ENCODE peak calls at places on chromosomes 2 and 18, in eight cellular contexts. A, M, G, Y, K, R, T and P are unnamed samples.

GRCh38 chr2:4980989-4981388 is 711.2 kb upstream of the SOX11 start:
- DNase-seq in A (no peak), M (no peak), G (no peak), Y (no peak), K (no peak), R (no peak), T (no peak), P (no peak)

GRCh38 chr2:10265328-10266132 is 37.2 kb upstream of the HPCAL1 start:
- DNase-seq in A (no peak), M (no peak), G (no peak), Y (no peak), K (no peak), R (no peak), T (no peak), P (no peak)

GRCh38 chr2:181304011-181304844 is 153.0 kb upstream of the ITGA4 start:
- DNase-seq in A (no peak), M (no peak), G (no peak), Y (peak), K (no peak), R (no peak), T (no peak), P (peak)

GRCh38 chr2:41832218-41832617 is 215.6 kb upstream of the PKDCC start:
- DNase-seq in A (no peak), M (no peak), G (no peak), Y (no peak), K (no peak), R (no peak), T (no peak), P (no peak)

GRCh38 chr18:45061359-45061758 is 380.7 kb downstream of the SETBP1 start:
- DNase-seq in A (no peak), M (no peak), G (no peak), Y (no peak), K (no peak), R (no peak), T (no peak), P (no peak)

GRCh38 chr2:217057773-217058172 is 197.9 kb upstream of the TNP1 start:
- DNase-seq in A (no peak), M (no peak), G (no peak), Y (no peak), K (no peak), R (no peak), T (no peak), P (no peak)

GRCh38 chr2:130352229-130352628 is 3.6 kb upstream of the PTPN18 start:
- DNase-seq in A (no peak), M (no peak), G (no peak), Y (no peak), K (no peak), R (no peak), T (no peak), P (peak)

GRCh38 chr18:48829443-48830149 is 121.2 kb downstream of the SMAD7 start:
- DNase-seq in A (peak), M (no peak), G (peak), Y (no peak), K (no peak), R (no peak), T (no peak), P (no peak)

GRCh38 chr2:184906160-184906559 is 307.8 kb downstream of the ZNF804A start:
- DNase-seq in A (no peak), M (no peak), G (no peak), Y (no peak), K (no peak), R (no peak), T (no peak), P (no peak)

GRCh38 chr2:96690306-96691021 is 47.9 kb downstream of the FER1L5 start:
- DNase-seq in A (no peak), M (no peak), G (no peak), Y (no peak), K (no peak), R (no peak), T (no peak), P (no peak)

GRCh38 chr18:48308027-48308635 is 101.1 kb downstream of the ZBTB7C start:
- DNase-seq in A (no peak), M (no peak), G (no peak), Y (no peak), K (no peak), R (no peak), T (no peak), P (no peak)

GRCh38 chr2:85022232-85022631 is 51.3 kb downstream of the KCMF1 start:
- DNase-seq in A (no peak), M (no peak), G (no peak), Y (no peak), K (no peak), R (no peak), T (no peak), P (no peak)

GRCh38 chr2:3606370-3607124 is 11.6 kb downstream of the COLEC11 start:
- DNase-seq in A (no peak), M (no peak), G (peak), Y (no peak), K (no peak), R (no peak), T (no peak), P (no peak)

GRCh38 chr2:229708335-229708734 is 6.0 kb downstream of the DNER start:
- DNase-seq in A (no peak), M (no peak), G (no peak), Y (no peak), K (no peak), R (no peak), T (no peak), P (no peak)

GRCh38 chr2:200787351-200788128 is 24.2 kb upstream of the BZW1 start:
- DNase-seq in A (no peak), M (peak), G (no peak), Y (no peak), K (peak), R (peak), T (no peak), P (no peak)

GRCh38 chr2:125593036-125593435 is 1062.9 kb upstream of the GYPC start:
- DNase-seq in A (no peak), M (no peak), G (no peak), Y (no peak), K (no peak), R (no peak), T (no peak), P (no peak)

GRCh38 chr2:81786809-81787208 is 1482.3 kb upstream of the LRRTM1 start:
- DNase-seq in A (no peak), M (no peak), G (no peak), Y (no peak), K (no peak), R (no peak), T (no peak), P (no peak)

GRCh38 chr2:239192456-239192855 is 208.4 kb downstream of the HDAC4 start:
- DNase-seq in A (no peak), M (no peak), G (peak), Y (no peak), K (no peak), R (no peak), T (no peak), P (no peak)

GRCh38 chr2:185979546-185980071 is 241.0 kb downstream of the FSIP2 start:
- DNase-seq in A (no peak), M (peak), G (no peak), Y (peak), K (no peak), R (peak), T (peak), P (no peak)

GRCh38 chr2:149410701-149411484 is 80.5 kb downstream of the LYPD6 start:
- DNase-seq in A (no peak), M (peak), G (no peak), Y (no peak), K (no peak), R (no peak), T (no peak), P (no peak)